ENCODE peak calls at places on chromosomes 1 and 21, in five cellular contexts. Q is GM20000, F is esophagus squamous epithelium, S is psoas muscle, J is Calu3. B is an unnamed sample.

GRCh38 chr1:22888320-22889075 is 84.2 kb downstream of the LACTBL1 start:
- DNase-seq in Q (no peak), F (no peak), J (no peak), S (no peak), B (no peak)

GRCh38 chr1:116360435-116361173 is 12.4 kb upstream of the ATP1A1 start:
- DNase-seq in J (no peak), F (no peak), S (no peak), Q (peak), B (no peak)

GRCh38 chr1:228177936-228178710 is 12.5 kb downstream of the IBA57 start:
- DNase-seq in J (no peak), F (no peak), Q (no peak), S (no peak), B (no peak)

GRCh38 chr1:157774412-157774811 is 2.5 kb downstream of the FCRL2 start:
- DNase-seq in Q (no peak), S (no peak), F (no peak), J (peak), B (no peak)

GRCh38 chr1:31701137-31701736 is 2.6 kb downstream of the COL16A1 start:
- DNase-seq in J (peak), Q (no peak), S (peak), F (no peak), B (no peak)

GRCh38 chr1:44327679-44328491 is 27.2 kb downstream of the ERI3 start:
- DNase-seq in J (peak), S (peak), Q (no peak), F (peak), B (no peak)

GRCh38 chr1:116374340-116375164 is 1.5 kb downstream of the ATP1A1 start:
- DNase-seq in J (no peak), S (no peak), F (no peak), Q (no peak), B (no peak)

GRCh38 chr1:37158113-37158749 is 123.9 kb upstream of the GRIK3 start:
- DNase-seq in Q (no peak), J (no peak), S (no peak), F (no peak), B (no peak)

GRCh38 chr21:45080232-45080631 is 5.9 kb downstream of the ADARB1 start:
- DNase-seq in Q (no peak), S (no peak), J (no peak), F (no peak), B (no peak)

GRCh38 chr1:216032977-216033376 is 390.3 kb downstream of the USH2A start:
- DNase-seq in Q (no peak), J (no peak), S (no peak), F (no peak), B (no peak)

GRCh38 chr1:199954701-199955100 is 72.8 kb upstream of the NR5A2 start:
- DNase-seq in J (peak), Q (peak), F (no peak), S (no peak), B (peak)

GRCh38 chr21:26489781-26490180 is 83.3 kb downstream of the CYYR1 start:
- DNase-seq in S (no peak), Q (no peak), J (no peak), F (no peak), B (no peak)
- TF ChIP-seq CTCF in S (no peak), Q (no peak), J (no peak), F (no peak), B (no peak)

GRCh38 chr1:12339410-12339809 is 109.6 kb downstream of the VPS13D start:
- DNase-seq in J (no peak), S (no peak), Q (no peak), F (no peak), B (no peak)
- TF ChIP-seq CTCF in J (no peak), S (no peak), Q (no peak), F (no peak), B (no peak)

DNA sequence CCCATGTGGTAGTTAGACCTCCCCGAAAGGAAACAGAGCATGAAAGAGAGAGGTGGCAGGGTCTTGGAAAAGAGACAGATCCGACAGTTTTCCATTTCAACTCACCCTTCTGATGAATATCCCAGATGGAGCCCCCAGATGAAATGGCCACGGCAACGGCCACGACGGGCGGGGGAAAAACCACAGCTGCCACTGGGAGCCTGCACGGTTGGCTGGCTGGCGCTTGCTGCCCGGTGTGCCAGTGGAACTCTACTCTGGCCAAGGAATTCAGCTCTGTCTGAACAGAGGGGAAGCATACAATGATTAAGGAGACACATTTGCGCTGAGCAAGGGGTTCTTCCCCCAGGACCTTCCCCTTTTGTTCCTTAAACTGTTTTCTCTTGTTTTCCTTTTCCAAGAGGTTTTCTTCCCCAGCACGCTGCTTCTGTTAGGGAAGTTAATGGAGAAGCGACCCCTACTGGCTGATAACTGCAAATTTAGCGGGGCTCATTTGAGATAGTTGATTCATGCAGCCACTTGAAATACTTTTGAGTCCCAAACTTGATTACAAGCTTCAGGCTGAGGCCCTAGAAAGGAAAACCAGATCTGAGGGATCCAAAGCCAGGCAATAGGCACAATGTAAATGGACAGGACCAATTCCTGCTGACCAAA is 1122.5 kb downstream of the NCAM2 start:
- DNase-seq in Q (no peak), F (no peak), S (no peak), J (no peak), B (no peak)
- TF ChIP-seq CTCF in Q (no peak), F (no peak), S (no peak), J (no peak), B (no peak)

GRCh38 chr1:84541679-84542078 is 32.6 kb downstream of the CTBS start:
- DNase-seq in J (no peak), S (no peak), F (no peak), Q (no peak), B (no peak)
- TF ChIP-seq CTCF in J (no peak), S (peak), F (no peak), Q (no peak), B (no peak)

B was measured in GM13976.